ENCODE peak calls at places on chromosome 15, in eight cellular contexts. Q is cardiac fibroblast; E is stimulated activated CD8-positive, alpha-beta memory T cell treated with anti-CD3 and anti-CD28 coated beads, Interleukin-15, amount 100 ng/mL, for 1 hour; M is dorsolateral prefrontal cortex; Z is NCI-H2081 treated with DMSO at 0.1 percent for 48 hours; V is iPS DF 19.7; S is activated gamma-delta T cell treated with Interleukin-2 at 50 U/mL for 16 hours; A is putamen. I is an unnamed sample.

GRCh38 chr15:43133429-43134156 is at the start of gene TMEM62:
- DNase-seq in Q (peak), E (peak), M (peak), Z (no peak), V (peak), S (peak), A (peak), I (peak)

GRCh38 chr15:86649277-86649676 is 569.6 kb downstream of the AGBL1 start:
- DNase-seq in Q (no peak), E (no peak), M (no peak), Z (no peak), V (no peak), S (no peak), A (no peak), I (no peak)

GRCh38 chr15:92025717-92026270 is 172.3 kb downstream of the SLCO3A1 start:
- DNase-seq in Q (no peak), E (no peak), M (no peak), Z (no peak), V (no peak), S (no peak), A (no peak), I (no peak)

GRCh38 chr15:25059698-25060471 is 105.1 kb downstream of the SNRPN start:
- DNase-seq in Q (no peak), E (no peak), M (no peak), Z (no peak), V (no peak), S (no peak), A (no peak), I (no peak)

GRCh38 chr15:67146875-67147381 is 81.5 kb downstream of the SMAD3 start:
- DNase-seq in Q (peak), E (no peak), M (no peak), Z (no peak), V (no peak), S (no peak), A (no peak), I (peak)

GRCh38 chr15:78634251-78635145 is 6.5 kb downstream of the CHRNB4 start:
- DNase-seq in Q (no peak), E (no peak), M (no peak), Z (no peak), V (no peak), S (no peak), A (no peak), I (no peak)

GRCh38 chr15:60179786-60180391 is 175.8 kb downstream of the FOXB1 start:
- DNase-seq in Q (peak), E (peak), M (no peak), Z (no peak), V (peak), S (peak), A (no peak), I (peak)

GRCh38 chr15:70266412-70267089 is 168.8 kb upstream of the TLE3 start:
- DNase-seq in Q (peak), E (no peak), M (peak), Z (no peak), V (no peak), S (no peak), A (peak), I (peak)

GRCh38 chr15:69164807-69165636 is 4.6 kb downstream of the GLCE start:
- DNase-seq in Q (no peak), E (no peak), M (no peak), Z (no peak), V (no peak), S (no peak), A (no peak), I (peak)

GRCh38 chr15:25508369-25509002 is 69.7 kb upstream of the UBE3A start:
- DNase-seq in Q (peak), E (no peak), M (no peak), Z (no peak), V (no peak), S (no peak), A (peak), I (peak)

GRCh38 chr15:64161688-64162477 is 939 bp downstream of the PPIB start:
- DNase-seq in Q (no peak), E (no peak), M (no peak), Z (no peak), V (no peak), S (no peak), A (no peak), I (no peak)

GRCh38 chr15:91853968-91854943 is 748 bp downstream of the SLCO3A1 start:
- DNase-seq in Q (peak), E (no peak), M (no peak), Z (no peak), V (no peak), S (peak), A (no peak), I (peak)

GRCh38 chr15:22951381-22952280 is 28.5 kb downstream of the CYFIP1 start:
- DNase-seq in Q (peak), E (no peak), M (no peak), Z (no peak), V (no peak), S (no peak), A (no peak), I (no peak)

GRCh38 chr15:88812137-88812536 is 8.9 kb downstream of the ACAN start:
- DNase-seq in Q (no peak), E (no peak), M (no peak), Z (no peak), V (no peak), S (no peak), A (no peak), I (no peak)

GRCh38 chr15:79674124-79674465 is 222.7 kb downstream of the MTHFS start:
- DNase-seq in Q (no peak), E (no peak), M (no peak), Z (no peak), V (no peak), S (no peak), A (no peak), I (no peak)

GRCh38 chr15:60012695-60013094 is 8.6 kb downstream of the FOXB1 start:
- DNase-seq in Q (no peak), E (no peak), M (no peak), Z (no peak), V (no peak), S (no peak), A (no peak), I (no peak)